ENCODE peak calls at places on chromosomes 2 and 18, in five cellular contexts. One of them, this sample, is unnamed.

GRCh38 chr18:63157293-63158011 is 162.1 kb downstream of the BCL2 start:
- DNase-seq in IMR-90: no peak
- DNase-seq in adrenal gland: no peak
- DNase-seq in GM12891: no peak
- DNase-seq in HepG2: no peak
- DNase-seq in this sample: no peak

GRCh38 chr18:75681538-75682115 is 254.1 kb upstream of the SMIM21 start:
- DNase-seq in IMR-90: no peak
- DNase-seq in adrenal gland: no peak
- DNase-seq in GM12891: no peak
- DNase-seq in HepG2: no peak
- DNase-seq in this sample: no peak

GRCh38 chr2:217387776-217388381 is 528.0 kb upstream of the TNP1 start:
- DNase-seq in IMR-90: no peak
- DNase-seq in adrenal gland: peak; percentile 37
- DNase-seq in GM12891: no peak
- DNase-seq in HepG2: peak; percentile 41
- DNase-seq in this sample: no peak

GRCh38 chr18:44887227-44887631 is 206.5 kb downstream of the SETBP1 start:
- DNase-seq in IMR-90: peak; percentile 2
- DNase-seq in adrenal gland: no peak
- DNase-seq in GM12891: peak; percentile 12
- DNase-seq in HepG2: no peak
- DNase-seq in this sample: no peak

GRCh38 chr2:241125626-241126025 is 23.5 kb upstream of the MTERF4 start:
- DNase-seq in IMR-90: no peak
- DNase-seq in adrenal gland: no peak
- DNase-seq in GM12891: no peak
- DNase-seq in HepG2: no peak
- DNase-seq in this sample: no peak

GRCh38 chr18:34222396-34223163 is 2.1 kb downstream of the NOL4 start:
- DNase-seq in IMR-90: no peak
- DNase-seq in adrenal gland: no peak
- DNase-seq in GM12891: no peak
- DNase-seq in HepG2: no peak
- DNase-seq in this sample: no peak

GRCh38 chr18:10406172-10406663 is 48.2 kb upstream of the APCDD1 start:
- DNase-seq in IMR-90: no peak
- DNase-seq in adrenal gland: no peak
- DNase-seq in GM12891: no peak
- DNase-seq in HepG2: no peak
- DNase-seq in this sample: no peak

GRCh38 chr2:9879455-9880194 is 36.4 kb downstream of the TAF1B start:
- DNase-seq in IMR-90: no peak
- DNase-seq in adrenal gland: no peak
- DNase-seq in GM12891: no peak
- DNase-seq in HepG2: no peak
- DNase-seq in this sample: no peak

GRCh38 chr2:163800889-163801498 is 65.2 kb upstream of the FIGN start:
- DNase-seq in IMR-90: peak; percentile 33
- DNase-seq in adrenal gland: no peak
- DNase-seq in GM12891: no peak
- DNase-seq in HepG2: no peak
- DNase-seq in this sample: no peak

GRCh38 chr2:212994976-212995375 is 156.4 kb downstream of the IKZF2 start:
- DNase-seq in IMR-90: peak; percentile 40
- DNase-seq in adrenal gland: no peak
- DNase-seq in GM12891: no peak
- DNase-seq in HepG2: no peak
- DNase-seq in this sample: no peak

GRCh38 chr2:114754907-114755563 is 312.6 kb downstream of the DPP10 start:
- DNase-seq in IMR-90: no peak
- DNase-seq in adrenal gland: no peak
- DNase-seq in GM12891: no peak
- DNase-seq in HepG2: no peak
- DNase-seq in this sample: no peak

GRCh38 chr2:44450082-44450481 is 88.3 kb downstream of the CAMKMT start:
- DNase-seq in IMR-90: no peak
- DNase-seq in adrenal gland: no peak
- DNase-seq in GM12891: no peak
- DNase-seq in HepG2: no peak
- DNase-seq in this sample: no peak

GRCh38 chr2:204913854-204914464 is 368.7 kb downstream of the PARD3B start:
- DNase-seq in IMR-90: no peak
- DNase-seq in adrenal gland: no peak
- DNase-seq in GM12891: no peak
- DNase-seq in HepG2: no peak
- DNase-seq in this sample: no peak

GRCh38 chr2:99821572-99822369 is 320.6 kb downstream of the AFF3 start:
- DNase-seq in IMR-90: peak; percentile 90
- DNase-seq in adrenal gland: no peak
- DNase-seq in GM12891: no peak
- DNase-seq in HepG2: no peak
- DNase-seq in this sample: no peak

GRCh38 chr2:8575011-8575750 is 106.7 kb upstream of the ID2 start:
- DNase-seq in IMR-90: peak; percentile 22
- DNase-seq in adrenal gland: peak; percentile 61
- DNase-seq in GM12891: no peak
- DNase-seq in HepG2: peak; percentile 44
- DNase-seq in this sample: no peak

GRCh38 chr2:53751728-53752127 is 15.9 kb upstream of the CHAC2 start:
- DNase-seq in IMR-90: peak; percentile 71
- DNase-seq in adrenal gland: no peak
- DNase-seq in GM12891: no peak
- DNase-seq in HepG2: no peak
- DNase-seq in this sample: no peak

DNA sequence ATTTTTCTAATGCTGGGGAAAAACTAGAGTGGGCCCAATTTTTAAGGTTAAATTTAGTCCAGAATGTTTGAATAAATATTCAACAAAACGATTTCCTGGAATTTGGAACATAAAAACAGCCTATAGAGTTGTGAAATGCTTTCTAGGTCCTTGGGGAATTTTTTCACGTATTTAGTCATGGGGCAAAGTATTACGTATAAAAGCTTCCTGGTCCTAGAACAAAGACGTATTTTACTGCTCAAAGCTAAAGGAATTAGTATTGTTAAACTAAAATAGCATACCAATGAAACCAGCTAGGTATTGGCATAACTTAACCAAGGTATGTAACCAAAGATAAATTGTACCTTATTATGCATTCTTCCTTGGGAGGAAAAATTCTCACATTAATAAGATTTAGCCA is 1.6 kb downstream of the SESTD1 start:
- DNase-seq in IMR-90: peak; percentile 74
- DNase-seq in adrenal gland: no peak
- DNase-seq in GM12891: no peak
- DNase-seq in HepG2: peak; percentile 77
- DNase-seq in this sample: no peak
- TF ChIP-seq POLR2A in IMR-90: no peak
- TF ChIP-seq POLR2A in adrenal gland: no peak
- TF ChIP-seq POLR2A in GM12891: no peak
- TF ChIP-seq POLR2A in HepG2: no peak
- TF ChIP-seq POLR2A in this sample: no peak

GRCh38 chr2:42881732-42882131 is 89.3 kb upstream of the HAAO start:
- DNase-seq in IMR-90: peak; percentile 50
- DNase-seq in adrenal gland: no peak
- DNase-seq in GM12891: no peak
- DNase-seq in HepG2: no peak
- DNase-seq in this sample: peak; percentile 11

GRCh38 chr2:42878581-42878980 is 86.2 kb upstream of the HAAO start:
- DNase-seq in IMR-90: peak; percentile 44
- DNase-seq in adrenal gland: no peak
- DNase-seq in GM12891: peak; percentile 44
- DNase-seq in HepG2: no peak
- DNase-seq in this sample: no peak

GRCh38 chr2:42880738-42881525 is 88.5 kb upstream of the HAAO start:
- DNase-seq in IMR-90: no peak
- DNase-seq in adrenal gland: no peak
- DNase-seq in GM12891: no peak
- DNase-seq in HepG2: no peak
- DNase-seq in this sample: no peak

GRCh38 chr2:42879116-42879705 is 86.8 kb upstream of the HAAO start:
- DNase-seq in IMR-90: no peak
- DNase-seq in adrenal gland: no peak
- DNase-seq in GM12891: no peak
- DNase-seq in HepG2: no peak
- DNase-seq in this sample: no peak

DNA sequence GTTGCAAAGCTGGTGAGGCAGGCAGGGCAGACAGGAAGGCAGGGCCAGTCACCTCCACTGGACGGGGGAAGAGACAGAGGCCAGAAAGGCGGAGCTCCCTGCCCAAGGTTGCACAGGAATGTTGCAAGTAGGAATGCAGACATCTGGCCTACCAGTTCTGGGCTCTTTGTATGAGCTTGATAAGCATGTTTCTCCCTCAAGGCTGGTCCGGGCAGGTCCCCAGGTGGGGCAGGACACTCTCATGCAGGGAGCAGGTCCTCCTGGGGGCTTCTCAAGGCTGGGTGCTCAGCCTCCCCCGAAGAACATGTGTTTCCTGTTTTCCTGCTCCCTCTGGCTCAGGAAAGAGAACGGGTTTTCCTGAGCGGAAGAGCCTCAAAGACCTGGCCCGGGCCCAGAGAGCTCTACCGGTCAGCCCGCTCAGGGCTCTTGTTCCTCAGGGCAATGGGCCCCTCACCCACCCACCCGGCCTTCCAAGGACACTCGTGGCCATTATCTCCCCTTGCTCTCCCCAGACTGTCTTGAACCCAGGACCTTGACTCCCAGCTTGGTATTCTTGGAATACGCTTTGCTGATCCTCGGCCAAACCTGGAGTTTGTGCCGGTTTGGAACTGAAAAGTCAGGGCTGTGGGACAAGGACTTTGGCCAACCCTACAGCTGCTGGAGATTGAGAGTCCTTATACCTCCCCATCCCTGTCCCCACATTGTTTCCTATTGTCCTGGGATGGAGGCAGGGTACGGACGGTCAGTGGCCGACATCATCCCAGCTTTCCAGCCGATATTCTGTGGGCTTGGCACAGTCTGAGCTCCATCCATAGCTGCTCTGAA is 87.7 kb upstream of the HAAO start:
- DNase-seq in IMR-90: no peak
- DNase-seq in adrenal gland: peak; percentile 50
- DNase-seq in GM12891: no peak
- DNase-seq in HepG2: no peak
- DNase-seq in this sample: no peak
- TF ChIP-seq POLR2A in IMR-90: no peak
- TF ChIP-seq POLR2A in adrenal gland: no peak
- TF ChIP-seq POLR2A in GM12891: no peak
- TF ChIP-seq POLR2A in HepG2: no peak
- TF ChIP-seq POLR2A in this sample: no peak

DNA sequence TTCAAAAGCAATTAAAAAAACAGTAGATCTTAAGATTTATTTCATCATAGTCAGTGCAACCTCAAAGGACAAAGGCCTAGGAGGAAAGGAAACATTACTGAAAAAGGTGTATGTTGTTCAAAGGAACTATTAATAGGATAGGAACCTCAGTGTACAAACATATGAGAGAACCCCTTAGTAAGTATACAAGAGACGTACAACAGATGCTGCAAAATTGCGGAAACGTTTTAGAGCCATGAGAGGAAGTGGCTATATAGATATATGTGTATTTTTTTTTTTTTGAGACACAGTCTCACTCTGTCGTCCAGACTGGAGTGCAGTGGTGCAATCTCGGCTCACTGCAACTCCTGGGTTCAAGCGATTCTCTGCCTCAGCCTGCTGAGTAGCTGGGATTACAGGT is 22.2 kb downstream of the PIK3C3 start:
- DNase-seq in IMR-90: no peak
- DNase-seq in adrenal gland: no peak
- DNase-seq in GM12891: no peak
- DNase-seq in HepG2: no peak
- DNase-seq in this sample: no peak
- TF ChIP-seq POLR2A in IMR-90: no peak
- TF ChIP-seq POLR2A in adrenal gland: no peak
- TF ChIP-seq POLR2A in GM12891: no peak
- TF ChIP-seq POLR2A in HepG2: no peak
- TF ChIP-seq POLR2A in this sample: no peak

GRCh38 chr2:95526360-95527341 is 42.1 kb upstream of the TRIM43B start:
- DNase-seq in IMR-90: peak; percentile 67
- DNase-seq in adrenal gland: peak; percentile 66
- DNase-seq in GM12891: peak; percentile 49
- DNase-seq in HepG2: no peak
- DNase-seq in this sample: peak; percentile 32
- TF ChIP-seq POLR2A in IMR-90: no peak
- TF ChIP-seq POLR2A in adrenal gland: peak; percentile 40
- TF ChIP-seq POLR2A in GM12891: peak; percentile 59
- TF ChIP-seq POLR2A in HepG2: no peak
- TF ChIP-seq POLR2A in this sample: no peak

GRCh38 chr2:201072201-201072530 is 365 bp downstream of the NDUFB3 start:
- DNase-seq in IMR-90: no peak
- DNase-seq in adrenal gland: no peak
- DNase-seq in GM12891: no peak
- DNase-seq in HepG2: no peak
- DNase-seq in this sample: no peak
- TF ChIP-seq POLR2A in IMR-90: no peak
- TF ChIP-seq POLR2A in adrenal gland: no peak
- TF ChIP-seq POLR2A in GM12891: no peak
- TF ChIP-seq POLR2A in HepG2: no peak
- TF ChIP-seq POLR2A in this sample: no peak

GRCh38 chr2:173962583-173963110 is 2.5 kb downstream of the SP3 start:
- DNase-seq in IMR-90: no peak
- DNase-seq in adrenal gland: no peak
- DNase-seq in GM12891: no peak
- DNase-seq in HepG2: no peak
- DNase-seq in this sample: peak; percentile 17

GRCh38 chr2:173965372-173966025 is at the start of gene SP3:
- DNase-seq in IMR-90: peak; percentile 97
- DNase-seq in adrenal gland: peak; percentile 98
- DNase-seq in GM12891: peak; percentile 94
- DNase-seq in HepG2: peak; percentile 96
- DNase-seq in this sample: peak; percentile 97

GRCh38 chr2:173963323-173963816 is 1.8 kb downstream of the SP3 start:
- DNase-seq in IMR-90: peak; percentile 75
- DNase-seq in adrenal gland: peak; percentile 64
- DNase-seq in GM12891: peak; percentile 15
- DNase-seq in HepG2: peak; percentile 71
- DNase-seq in this sample: peak; percentile 83

GRCh38 chr2:173964565-173965371 is 405 bp downstream of the SP3 start:
- DNase-seq in IMR-90: peak; percentile 83
- DNase-seq in adrenal gland: peak; percentile 90
- DNase-seq in GM12891: peak; percentile 46
- DNase-seq in HepG2: peak; percentile 81
- DNase-seq in this sample: peak; percentile 91

DNA sequence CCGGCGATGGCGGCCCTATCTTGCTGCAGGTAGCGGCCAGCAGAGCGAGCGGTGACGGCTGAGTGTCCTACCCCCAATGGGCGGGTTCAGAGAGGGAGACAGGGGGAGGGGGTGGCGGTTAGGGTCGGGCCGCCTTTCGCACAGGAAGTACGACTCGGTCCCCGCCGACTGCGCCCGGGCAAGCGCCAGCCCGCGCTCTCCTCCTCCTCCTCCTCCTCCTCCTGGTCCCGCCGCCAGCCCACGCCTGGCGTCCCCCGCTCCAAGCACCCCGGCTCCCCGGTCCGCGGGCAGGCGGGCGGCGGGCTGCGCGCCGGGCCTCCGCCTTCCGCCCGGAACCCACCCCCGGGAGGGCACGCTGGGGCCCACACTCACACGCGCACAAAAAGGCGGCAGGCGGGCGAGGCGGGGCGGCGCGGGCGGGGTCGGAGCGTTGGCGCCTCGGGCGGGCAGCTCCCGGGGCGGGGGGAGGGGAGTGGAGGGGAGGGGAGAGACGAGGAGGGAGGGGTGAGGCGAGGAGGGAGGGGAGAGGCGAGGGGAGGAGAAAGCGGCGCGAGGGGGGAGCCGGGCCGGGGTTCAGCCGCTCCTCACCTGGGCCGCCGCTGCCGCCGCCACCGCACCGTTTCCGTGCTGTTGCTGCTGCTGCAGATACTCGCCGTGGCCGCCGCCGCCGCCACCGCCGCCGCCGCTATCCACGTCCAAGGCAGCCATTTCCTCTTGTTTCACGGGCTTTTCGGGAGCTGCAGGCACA is 1.2 kb downstream of the SP3 start:
- DNase-seq in IMR-90: peak; percentile 76
- DNase-seq in adrenal gland: peak; percentile 94
- DNase-seq in GM12891: peak; percentile 67
- DNase-seq in HepG2: peak; percentile 88
- DNase-seq in this sample: peak; percentile 96
- TF ChIP-seq POLR2A in IMR-90: peak; percentile 48
- TF ChIP-seq POLR2A in adrenal gland: peak; percentile 74
- TF ChIP-seq POLR2A in GM12891: peak; percentile 51
- TF ChIP-seq POLR2A in HepG2: peak; percentile 59
- TF ChIP-seq POLR2A in this sample: peak; percentile 77